ENCODE peak calls at places on chromosomes 16 and 17, in five cellular contexts. One of them, this sample, is unnamed.

GRCh38 chr17:1709971-1710806 is at the start of gene TLCD2:
- DNase-seq in fibroblast of lung: peak; percentile 76
- DNase-seq in trophoblast cell: peak; percentile 88
- DNase-seq in A549: peak; percentile 71
- DNase-seq in GM23248: peak; percentile 87
- DNase-seq in this sample: peak; percentile 47

GRCh38 chr17:66673668-66674276 is 161.1 kb upstream of the CACNG5 start:
- DNase-seq in fibroblast of lung: peak; percentile 62
- DNase-seq in trophoblast cell: peak; percentile 65
- DNase-seq in A549: peak; percentile 80
- DNase-seq in GM23248: peak; percentile 87
- DNase-seq in this sample: peak; percentile 82

GRCh38 chr16:23469814-23470213 is 16.8 kb upstream of the COG7 start:
- DNase-seq in fibroblast of lung: peak; percentile 46
- DNase-seq in trophoblast cell: no peak
- DNase-seq in A549: peak; percentile 38
- DNase-seq in GM23248: peak; percentile 70
- DNase-seq in this sample: peak; percentile 76

GRCh38 chr17:43171761-43172487 is 910 bp downstream of the NBR1 start:
- DNase-seq in fibroblast of lung: peak; percentile 96
- DNase-seq in trophoblast cell: peak; percentile 61
- DNase-seq in A549: peak; percentile 84
- DNase-seq in GM23248: peak; percentile 94
- DNase-seq in this sample: peak; percentile 99

GRCh38 chr17:68783861-68784260 is 171.3 kb downstream of the ABCA8 start:
- DNase-seq in fibroblast of lung: no peak
- DNase-seq in trophoblast cell: no peak
- DNase-seq in A549: no peak
- DNase-seq in GM23248: no peak
- DNase-seq in this sample: no peak

GRCh38 chr17:27480699-27481098 is 24.5 kb downstream of the KSR1 start:
- DNase-seq in fibroblast of lung: no peak
- DNase-seq in trophoblast cell: no peak
- DNase-seq in A549: no peak
- DNase-seq in GM23248: no peak
- DNase-seq in this sample: no peak

GRCh38 chr16:50310308-50311133 is 44.2 kb downstream of the ADCY7 start:
- DNase-seq in fibroblast of lung: no peak
- DNase-seq in trophoblast cell: no peak
- DNase-seq in A549: no peak
- DNase-seq in GM23248: no peak
- DNase-seq in this sample: no peak

GRCh38 chr16:31134625-31135534 is 647 bp downstream of the PRSS8 start:
- DNase-seq in fibroblast of lung: no peak
- DNase-seq in trophoblast cell: peak; percentile 46
- DNase-seq in A549: no peak
- DNase-seq in GM23248: peak; percentile 10
- DNase-seq in this sample: peak; percentile 70

GRCh38 chr17:28940675-28941074 is 10.6 kb downstream of the PHF12 start:
- DNase-seq in fibroblast of lung: no peak
- DNase-seq in trophoblast cell: no peak
- DNase-seq in A549: no peak
- DNase-seq in GM23248: no peak
- DNase-seq in this sample: no peak

GRCh38 chr16:30775381-30776099 is 11.5 kb downstream of the ZNF629 start:
- DNase-seq in fibroblast of lung: peak; percentile 80
- DNase-seq in trophoblast cell: peak; percentile 63
- DNase-seq in A549: peak; percentile 88
- DNase-seq in GM23248: peak; percentile 93
- DNase-seq in this sample: peak; percentile 71

GRCh38 chr17:16100737-16101400 is 101.2 kb downstream of the TTC19 start:
- DNase-seq in fibroblast of lung: peak; percentile 8
- DNase-seq in trophoblast cell: no peak
- DNase-seq in A549: no peak
- DNase-seq in GM23248: no peak
- DNase-seq in this sample: no peak

GRCh38 chr17:74380086-74380958 is 13.0 kb downstream of the GPR142 start:
- DNase-seq in fibroblast of lung: no peak
- DNase-seq in trophoblast cell: peak; percentile 52
- DNase-seq in A549: peak; percentile 44
- DNase-seq in GM23248: no peak
- DNase-seq in this sample: peak; percentile 88

GRCh38 chr16:55778718-55779117 is 54.2 kb downstream of the CES1 start:
- DNase-seq in fibroblast of lung: no peak
- DNase-seq in trophoblast cell: no peak
- DNase-seq in A549: no peak
- DNase-seq in GM23248: no peak
- DNase-seq in this sample: no peak

GRCh38 chr16:75096730-75097129 is 19.9 kb downstream of the LDHD start:
- DNase-seq in fibroblast of lung: no peak
- DNase-seq in trophoblast cell: peak; percentile 85
- DNase-seq in A549: no peak
- DNase-seq in GM23248: no peak
- DNase-seq in this sample: peak; percentile 77

GRCh38 chr16:51146256-51146924 is 4.7 kb downstream of the SALL1 start:
- DNase-seq in fibroblast of lung: peak; percentile 71
- DNase-seq in trophoblast cell: no peak
- DNase-seq in A549: no peak
- DNase-seq in GM23248: peak; percentile 77
- DNase-seq in this sample: no peak

GRCh38 chr16:10584956-10585561 is 4.7 kb upstream of the EMP2 start:
- DNase-seq in fibroblast of lung: peak; percentile 73
- DNase-seq in trophoblast cell: no peak
- DNase-seq in A549: no peak
- DNase-seq in GM23248: peak; percentile 83
- DNase-seq in this sample: peak; percentile 50

GRCh38 chr16:2980227-2981176 is at the start of gene PKMYT1:
- DNase-seq in fibroblast of lung: peak; percentile 65
- DNase-seq in trophoblast cell: peak; percentile 93
- DNase-seq in A549: peak; percentile 85
- DNase-seq in GM23248: peak; percentile 97
- DNase-seq in this sample: peak; percentile 63

GRCh38 chr17:2814499-2815341 is 18.5 kb downstream of the RAP1GAP2 start:
- DNase-seq in fibroblast of lung: peak; percentile 11
- DNase-seq in trophoblast cell: no peak
- DNase-seq in A549: no peak
- DNase-seq in GM23248: no peak
- DNase-seq in this sample: no peak
- H3K4me2 ChIP-seq in fibroblast of lung: no peak overlapping the region
- H3K4me2 ChIP-seq in trophoblast cell: no peak overlapping the region
- H3K4me2 ChIP-seq in A549: no peak overlapping the region
- H3K4me2 ChIP-seq in GM23248: no peak overlapping the region
- H3K4me2 ChIP-seq in this sample: peak overlapping the region; percentile 54

DNA sequence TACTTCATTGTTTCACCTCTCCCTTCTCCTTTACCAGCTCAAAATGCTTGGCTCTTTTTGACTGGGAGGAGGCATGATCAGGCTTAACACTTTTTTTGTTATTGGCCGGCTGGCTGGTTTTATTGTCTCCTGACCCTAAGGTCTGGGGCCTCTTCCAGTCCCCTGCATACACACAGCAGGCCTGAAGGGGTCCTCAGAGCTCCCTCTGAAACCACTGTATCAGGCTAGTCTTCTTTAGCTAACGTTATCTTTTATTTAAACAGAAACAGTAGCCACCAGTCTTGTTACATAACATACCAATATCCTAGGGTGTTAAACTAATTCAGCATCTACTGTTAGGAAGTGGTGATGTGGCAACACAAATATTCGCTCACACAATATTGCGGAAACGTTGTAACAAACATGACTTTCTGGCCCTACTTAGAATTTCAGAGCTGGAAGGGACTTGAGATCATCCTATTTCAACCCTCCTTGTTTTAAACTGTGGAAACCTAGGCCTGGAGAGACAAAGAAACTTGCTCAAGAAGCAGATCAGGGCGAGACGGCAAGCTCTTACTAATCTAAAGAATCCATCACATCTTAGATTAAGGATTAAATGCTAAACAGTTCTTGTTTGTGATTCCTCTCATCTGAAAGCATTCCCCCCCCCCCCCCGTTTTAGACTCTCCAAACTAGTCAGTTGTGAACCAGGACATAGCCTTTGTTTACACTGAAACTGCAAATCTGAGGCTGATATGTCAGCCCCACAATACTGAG is 1.7 kb upstream of the YPEL2 start:
- DNase-seq in fibroblast of lung: peak; percentile 74
- DNase-seq in trophoblast cell: peak; percentile 85
- DNase-seq in A549: peak; percentile 79
- DNase-seq in GM23248: peak; percentile 85
- DNase-seq in this sample: peak; percentile 58
- H3K4me3 ChIP-seq in fibroblast of lung: no peak overlapping the region
- H3K4me3 ChIP-seq in trophoblast cell: no peak overlapping the region
- H3K4me3 ChIP-seq in A549: peak overlapping the region; percentile 99
- H3K4me3 ChIP-seq in GM23248: no peak overlapping the region
- H3K4me3 ChIP-seq in this sample: no peak overlapping the region

DNA sequence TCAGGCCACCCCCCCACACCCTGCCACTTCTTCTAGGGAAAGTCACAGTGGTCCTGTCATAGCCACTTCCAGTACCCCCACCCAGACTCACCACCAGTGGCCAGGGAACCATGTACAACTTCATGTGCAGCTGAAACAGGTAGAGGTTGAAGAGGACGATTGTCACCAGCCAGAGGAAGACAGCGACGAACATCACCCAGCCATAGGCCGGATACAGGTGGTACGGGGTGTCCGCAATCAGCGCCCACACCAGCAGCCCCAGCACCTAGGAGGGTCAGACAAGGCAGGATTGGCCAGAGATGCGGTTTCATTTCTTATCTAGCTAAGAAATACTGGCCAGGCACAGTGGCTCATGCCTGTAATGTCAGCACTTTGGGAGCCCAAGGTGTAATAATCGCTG is 16.7 kb downstream of the ARL2BP start:
- DNase-seq in fibroblast of lung: no peak
- DNase-seq in trophoblast cell: no peak
- DNase-seq in A549: no peak
- DNase-seq in GM23248: no peak
- DNase-seq in this sample: no peak
- H3K4me2 ChIP-seq in fibroblast of lung: no peak overlapping the region
- H3K4me2 ChIP-seq in trophoblast cell: no peak overlapping the region
- H3K4me2 ChIP-seq in A549: no peak overlapping the region
- H3K4me2 ChIP-seq in GM23248: no peak overlapping the region
- H3K4me2 ChIP-seq in this sample: no peak overlapping the region

DNA sequence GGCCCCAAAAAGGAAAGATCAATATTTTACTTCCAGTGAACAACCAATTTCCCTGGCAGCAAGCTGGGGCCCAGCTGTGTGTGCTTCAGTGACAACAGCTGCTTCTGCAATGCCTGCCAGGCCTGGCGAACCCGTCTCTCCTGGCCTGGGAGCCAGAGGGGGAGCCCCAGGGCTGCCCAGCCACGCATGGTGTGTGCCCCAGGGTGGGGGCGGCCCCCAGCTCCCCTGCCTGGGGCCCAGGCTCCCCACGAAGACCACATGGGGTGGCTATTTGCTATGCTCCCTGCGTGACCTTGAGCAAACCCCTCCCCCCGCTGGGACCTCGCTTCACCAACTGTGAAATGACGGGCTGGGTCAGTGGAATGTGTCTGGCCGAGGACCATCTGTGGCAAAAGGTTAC is 34.2 kb downstream of the RAB11FIP4 start:
- DNase-seq in fibroblast of lung: no peak
- DNase-seq in trophoblast cell: no peak
- DNase-seq in A549: no peak
- DNase-seq in GM23248: no peak
- DNase-seq in this sample: no peak
- H3K4me3 ChIP-seq in fibroblast of lung: no peak overlapping the region
- H3K4me3 ChIP-seq in trophoblast cell: no peak overlapping the region
- H3K4me3 ChIP-seq in A549: no peak overlapping the region
- H3K4me3 ChIP-seq in GM23248: no peak overlapping the region
- H3K4me3 ChIP-seq in this sample: no peak overlapping the region

GRCh38 chr16:85955566-85955965 is 56.6 kb downstream of the IRF8 start:
- DNase-seq in fibroblast of lung: no peak
- DNase-seq in trophoblast cell: no peak
- DNase-seq in A549: no peak
- DNase-seq in GM23248: no peak
- DNase-seq in this sample: no peak
- H3K4me2 ChIP-seq in fibroblast of lung: no peak overlapping the region
- H3K4me2 ChIP-seq in trophoblast cell: no peak overlapping the region
- H3K4me2 ChIP-seq in A549: no peak overlapping the region
- H3K4me2 ChIP-seq in GM23248: no peak overlapping the region
- H3K4me2 ChIP-seq in this sample: no peak overlapping the region

GRCh38 chr17:40312893-40313659 is 4.1 kb downstream of the RARA start:
- DNase-seq in fibroblast of lung: no peak
- DNase-seq in trophoblast cell: no peak
- DNase-seq in A549: no peak
- DNase-seq in GM23248: no peak
- DNase-seq in this sample: no peak
- H3K4me3 ChIP-seq in fibroblast of lung: no peak overlapping the region
- H3K4me3 ChIP-seq in trophoblast cell: no peak overlapping the region
- H3K4me3 ChIP-seq in A549: no peak overlapping the region
- H3K4me3 ChIP-seq in GM23248: no peak overlapping the region
- H3K4me3 ChIP-seq in this sample: peak overlapping the region; percentile 18

GRCh38 chr17:78615631-78616030 is 38.4 kb upstream of the DNAH17 start:
- DNase-seq in fibroblast of lung: no peak
- DNase-seq in trophoblast cell: no peak
- DNase-seq in A549: no peak
- DNase-seq in GM23248: no peak
- DNase-seq in this sample: no peak

GRCh38 chr17:78617371-78618061 is 40.3 kb upstream of the DNAH17 start:
- DNase-seq in fibroblast of lung: peak; percentile 23
- DNase-seq in trophoblast cell: no peak
- DNase-seq in A549: no peak
- DNase-seq in GM23248: no peak
- DNase-seq in this sample: no peak

GRCh38 chr17:78618264-78619066 is 41.3 kb upstream of the DNAH17 start:
- DNase-seq in fibroblast of lung: no peak
- DNase-seq in trophoblast cell: peak; percentile 42
- DNase-seq in A549: no peak
- DNase-seq in GM23248: peak; percentile 40
- DNase-seq in this sample: no peak

GRCh38 chr17:78619334-78619733 is 42.1 kb upstream of the DNAH17 start:
- DNase-seq in fibroblast of lung: no peak
- DNase-seq in trophoblast cell: no peak
- DNase-seq in A549: no peak
- DNase-seq in GM23248: no peak
- DNase-seq in this sample: no peak

GRCh38 chr17:78616946-78617345 is 39.8 kb upstream of the DNAH17 start:
- DNase-seq in fibroblast of lung: no peak
- DNase-seq in trophoblast cell: no peak
- DNase-seq in A549: no peak
- DNase-seq in GM23248: no peak
- DNase-seq in this sample: no peak
- H3K4me2 ChIP-seq in fibroblast of lung: no peak overlapping the region
- H3K4me2 ChIP-seq in trophoblast cell: no peak overlapping the region
- H3K4me2 ChIP-seq in A549: no peak overlapping the region
- H3K4me2 ChIP-seq in GM23248: no peak overlapping the region
- H3K4me2 ChIP-seq in this sample: no peak overlapping the region

DNA sequence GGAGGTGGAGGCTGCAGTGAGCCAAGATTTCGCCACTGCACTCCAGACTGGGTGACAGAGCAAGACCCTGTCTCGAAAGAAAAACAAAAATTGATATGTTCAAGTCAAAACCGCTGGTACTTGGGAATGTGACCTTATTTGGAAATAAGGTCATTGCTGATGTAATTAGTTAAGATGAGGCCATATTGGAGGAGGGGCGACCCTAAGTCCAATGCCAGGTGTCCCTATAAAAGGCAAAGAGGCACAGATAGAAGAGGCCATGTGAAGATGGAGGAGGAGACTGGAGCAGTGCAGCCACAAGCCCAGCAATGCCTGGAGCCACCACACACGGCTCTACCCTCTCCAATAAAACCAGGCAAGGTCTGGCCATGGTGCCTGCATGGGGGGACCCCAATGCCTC is 50.8 kb upstream of the JPH3 start:
- DNase-seq in fibroblast of lung: no peak
- DNase-seq in trophoblast cell: no peak
- DNase-seq in A549: no peak
- DNase-seq in GM23248: no peak
- DNase-seq in this sample: no peak
- H3K4me3 ChIP-seq in fibroblast of lung: no peak overlapping the region
- H3K4me3 ChIP-seq in trophoblast cell: no peak overlapping the region
- H3K4me3 ChIP-seq in A549: no peak overlapping the region
- H3K4me3 ChIP-seq in GM23248: no peak overlapping the region
- H3K4me3 ChIP-seq in this sample: no peak overlapping the region

This sample was measured in PC-9.